ENCODE peak calls at places on chromosomes 7 and 10, in ten cellular contexts. E is activated naive CD4-positive, alpha-beta T cell treated with anti-CD3 and anti-CD28 coated beads for 36 hours; I is A549; Y is small intestine; L is GM03348; S is omental fat pad; H is C1 segment of cervical spinal cord; X is lung; M is AG04450; R is AG04449. F is an unnamed sample.

GRCh38 chr10:82811621-82812020 is 936.6 kb downstream of the NRG3 start:
- DNase-seq in E (peak), H (no peak), Y (peak), S (no peak), L (peak), M (no peak), I (no peak), X (no peak), R (no peak), F (no peak)

GRCh38 chr7:35906191-35906908 is 105.5 kb downstream of the SEPTIN7 start:
- DNase-seq in X (peak), L (peak), H (no peak), R (peak), Y (peak), I (peak), M (peak), E (peak), S (no peak), F (peak)

GRCh38 chr10:129393812-129394211 is 73.2 kb upstream of the MGMT start:
- DNase-seq in R (no peak), L (no peak), H (no peak), X (peak), I (no peak), S (no peak), E (no peak), M (no peak), Y (no peak), F (no peak)

GRCh38 chr7:79934727-79935126 is 199.9 kb upstream of the GNAI1 start:
- DNase-seq in S (no peak), E (no peak), X (no peak), L (no peak), I (no peak), R (no peak), H (no peak), Y (no peak), M (no peak), F (no peak)

GRCh38 chr7:41304995-41305394 is 397.9 kb downstream of the INHBA start:
- DNase-seq in Y (no peak), L (no peak), I (no peak), X (no peak), R (no peak), E (no peak), S (no peak), M (no peak), H (no peak), F (no peak)

GRCh38 chr7:78151229-78151628 is 352.7 kb downstream of the PHTF2 start:
- DNase-seq in L (peak), H (no peak), M (peak), Y (no peak), R (no peak), S (no peak), X (no peak), E (no peak), I (no peak), F (no peak)

GRCh38 chr7:100384623-100385372 is 11.5 kb downstream of the PILRA start:
- DNase-seq in I (no peak), R (no peak), X (no peak), S (no peak), E (no peak), L (no peak), Y (no peak), H (no peak), M (no peak), F (no peak)

GRCh38 chr7:128841961-128842673 is 11.9 kb downstream of the FLNC start:
- DNase-seq in R (no peak), X (no peak), H (no peak), I (peak), E (peak), L (peak), S (no peak), Y (peak), M (no peak), F (peak)

GRCh38 chr7:70497793-70498192 is 634.2 kb upstream of the GALNT17 start:
- DNase-seq in S (no peak), M (no peak), E (no peak), X (no peak), L (no peak), H (no peak), I (no peak), Y (no peak), R (no peak), F (no peak)

GRCh38 chr7:79050592-79050991 is 402.9 kb downstream of the MAGI2 start:
- DNase-seq in S (no peak), X (no peak), E (no peak), Y (no peak), H (no peak), I (no peak), M (peak), L (no peak), R (no peak), F (no peak)

GRCh38 chr7:562789-563628 is 43.4 kb upstream of the PDGFA start:
- DNase-seq in I (no peak), H (no peak), R (no peak), E (no peak), Y (no peak), X (no peak), L (no peak), M (no peak), S (no peak), F (no peak)

GRCh38 chr10:73076361-73077183 is 20.1 kb downstream of the P4HA1 start:
- DNase-seq in S (no peak), X (peak), R (peak), H (no peak), M (peak), Y (no peak), E (no peak), I (no peak), L (peak), F (peak)

F was measured in transverse colon.